ENCODE peak calls at places on chromosomes 7 and 10, in eight cellular contexts. M, P, F, T, J, C, G and U are unnamed samples. For H3K36me3, the result is how much of the 10 kb centered on the place peaks cover.

GRCh38 chr10:92689663-92690210 is at the start of gene HHEX:
- DNase-seq in M (peak), P (peak), F (peak), T (peak), J (peak), C (no peak), G (no peak), U (peak)

GRCh38 chr10:94251568-94251967 is 111.2 kb downstream of the NOC3L start:
- DNase-seq in M (no peak), P (no peak), F (no peak), T (no peak), J (no peak), C (no peak), G (no peak), U (no peak)

GRCh38 chr10:80509403-80510161 is 28.1 kb upstream of the SH2D4B start:
- DNase-seq in M (peak), P (no peak), F (peak), T (peak), J (no peak), C (no peak), G (peak), U (no peak)

GRCh38 chr10:71529203-71529537 is 132.4 kb downstream of the CDH23 start:
- DNase-seq in M (no peak), P (no peak), F (no peak), T (no peak), J (no peak), C (no peak), G (no peak), U (no peak)

GRCh38 chr10:47402681-47403301 is 18.7 kb upstream of the ZNF488 start:
- DNase-seq in M (peak), P (peak), F (peak), T (peak), J (no peak), C (no peak), G (peak), U (peak)

GRCh38 chr10:88065384-88066049 is 202.1 kb downstream of the PTEN start:
- DNase-seq in M (no peak), P (no peak), F (no peak), T (no peak), J (no peak), C (no peak), G (no peak), U (no peak)

GRCh38 chr7:152759655-152760383 is at the start of gene ACTR3B:
- DNase-seq in M (peak), P (peak), F (peak), T (peak), J (peak), C (peak), G (peak), U (peak)

GRCh38 chr10:33600381-33600780 is 265.9 kb upstream of the NRP1 start:
- DNase-seq in M (no peak), P (no peak), F (no peak), T (peak), J (no peak), C (no peak), G (no peak), U (no peak)

GRCh38 chr10:68067029-68067428 is 8.1 kb downstream of the HERC4 start:
- DNase-seq in M (no peak), P (no peak), F (no peak), T (no peak), J (no peak), C (no peak), G (no peak), U (no peak)

GRCh38 chr10:35573786-35574185 is 31.4 kb upstream of the GJD4 start:
- DNase-seq in M (no peak), P (no peak), F (no peak), T (no peak), J (no peak), C (no peak), G (no peak), U (no peak)

GRCh38 chr10:132272767-132273090 is 35.0 kb downstream of the STK32C start:
- DNase-seq in M (no peak), P (no peak), F (no peak), T (no peak), J (no peak), C (no peak), G (no peak), U (no peak)

GRCh38 chr10:47029181-47029971 is 118.1 kb downstream of the PTPN20 start:
- DNase-seq in M (peak), P (no peak), F (no peak), T (no peak), J (peak), C (no peak), G (peak), U (no peak)

GRCh38 chr10:103333934-103334520 is 16.9 kb downstream of the PCGF6 start:
- DNase-seq in M (no peak), P (peak), F (no peak), T (peak), J (no peak), C (no peak), G (no peak), U (no peak)

GRCh38 chr7:155296788-155297516 is 726 bp upstream of the INSIG1 start:
- DNase-seq in M (peak), P (peak), F (peak), T (peak), J (peak), C (peak), G (peak), U (peak)

GRCh38 chr7:41720886-41721285 is 18.0 kb upstream of the INHBA start:
- DNase-seq in M (no peak), P (no peak), F (no peak), T (no peak), J (no peak), C (no peak), G (no peak), U (no peak)

GRCh38 chr10:71854031-71854430 is 3.0 kb upstream of the PSAP start:
- DNase-seq in M (no peak), P (no peak), F (no peak), T (peak), J (no peak), C (no peak), G (no peak), U (no peak)

GRCh38 chr7:50304158-50304910 is at the start of gene IKZF1:
- DNase-seq in M (peak), P (peak), F (peak), T (no peak), J (peak), C (no peak), G (peak), U (no peak)

GRCh38 chr7:122616951-122617350 is 82.0 kb downstream of the RNF133 start:
- DNase-seq in M (no peak), P (no peak), F (no peak), T (no peak), J (no peak), C (no peak), G (no peak), U (no peak)

GRCh38 chr7:76372984-76373833 is 14.4 kb upstream of the YWHAG start:
- DNase-seq in M (no peak), P (no peak), F (no peak), T (peak), J (no peak), C (no peak), G (no peak), U (peak)

GRCh38 chr10:79027147-79028055 is 41.4 kb upstream of the ZMIZ1 start:
- DNase-seq in M (peak), P (no peak), F (no peak), T (no peak), J (peak), C (no peak), G (peak), U (no peak)

GRCh38 chr7:142539901-142540300 is 209.4 kb upstream of the PRSS1 start:
- DNase-seq in M (no peak), P (no peak), F (no peak), T (peak), J (no peak), C (no peak), G (no peak), U (no peak)

GRCh38 chr7:23211542-23211941 is 29.7 kb downstream of the NUP42 start:
- DNase-seq in M (no peak), P (no peak), F (no peak), T (no peak), J (no peak), C (no peak), G (no peak), U (no peak)

GRCh38 chr10:74852406-74852805 is 26.0 kb downstream of the KAT6B start:
- DNase-seq in M (no peak), P (no peak), F (no peak), T (no peak), J (no peak), C (no peak), G (no peak), U (no peak)

GRCh38 chr10:125121003-125121402 is 39.4 kb downstream of the CTBP2 start:
- DNase-seq in M (peak), P (no peak), F (no peak), T (no peak), J (peak), C (no peak), G (peak), U (no peak)

GRCh38 chr10:112755446-112756117 is 194.5 kb upstream of the TCF7L2 start:
- DNase-seq in M (no peak), P (peak), F (no peak), T (no peak), J (no peak), C (no peak), G (no peak), U (no peak)

GRCh38 chr10:88952647-88953111 is at the start of gene ACTA2:
- DNase-seq in M (peak), P (peak), F (peak), T (peak), J (no peak), C (no peak), G (peak), U (peak)

GRCh38 chr7:151626422-151627115 is 106.9 kb upstream of the RHEB start:
- DNase-seq in M (no peak), P (peak), F (no peak), T (no peak), J (no peak), C (no peak), G (no peak), U (no peak)

GRCh38 chr7:30523466-30523865 is 18.8 kb upstream of the GGCT start:
- DNase-seq in M (no peak), P (no peak), F (no peak), T (no peak), J (no peak), C (no peak), G (no peak), U (no peak)

GRCh38 chr10:118543714-118544400 is 51.6 kb downstream of the PRLHR start:
- DNase-seq in M (no peak), P (peak), F (peak), T (peak), J (peak), C (no peak), G (no peak), U (no peak)

GRCh38 chr7:94395141-94396041 is 696 bp downstream of the COL1A2 start:
- DNase-seq in M (peak), P (peak), F (no peak), T (peak), J (no peak), C (no peak), G (peak), U (peak)

GRCh38 chr7:41538810-41539724 is 163.8 kb downstream of the INHBA start:
- DNase-seq in M (no peak), P (no peak), F (no peak), T (peak), J (no peak), C (no peak), G (no peak), U (no peak)

GRCh38 chr7:131011437-131011752 is 277.4 kb upstream of the KLF14 start:
- DNase-seq in M (no peak), P (no peak), F (no peak), T (no peak), J (peak), C (no peak), G (no peak), U (no peak)

GRCh38 chr7:121081327-121081936 is 92.9 kb downstream of the CPED1 start:
- DNase-seq in M (no peak), P (peak), F (no peak), T (peak), J (no peak), C (no peak), G (no peak), U (no peak)

GRCh38 chr7:17155529-17155928 is 142.9 kb upstream of the AHR start:
- DNase-seq in M (no peak), P (no peak), F (no peak), T (no peak), J (no peak), C (no peak), G (no peak), U (no peak)

GRCh38 chr10:117086545-117086944 is 51.5 kb downstream of the VAX1 start:
- DNase-seq in M (no peak), P (no peak), F (no peak), T (no peak), J (no peak), C (no peak), G (no peak), U (no peak)

GRCh38 chr7:28666144-28666543 is 253.8 kb downstream of the CREB5 start:
- DNase-seq in M (no peak), P (no peak), F (no peak), T (peak), J (no peak), C (no peak), G (no peak), U (no peak)

GRCh38 chr10:15369642-15370211 is 1.4 kb downstream of the FAM171A1 start:
- DNase-seq in M (no peak), P (peak), F (peak), T (no peak), J (no peak), C (no peak), G (no peak), U (peak)

GRCh38 chr7:56115852-56116538 is at the start of gene NUPR2:
- DNase-seq in M (no peak), P (no peak), F (no peak), T (no peak), J (no peak), C (no peak), G (no peak), U (no peak)

GRCh38 chr10:44253769-44254462 is 131.0 kb downstream of the CXCL12 start:
- DNase-seq in M (no peak), P (no peak), F (peak), T (peak), J (peak), C (no peak), G (peak), U (peak)

GRCh38 chr7:37832194-37832593 is 16.2 kb upstream of the NME8 start:
- DNase-seq in M (peak), P (no peak), F (peak), T (no peak), J (peak), C (no peak), G (peak), U (peak)

GRCh38 chr10:3169271-3169670 is 3.3 kb downstream of the PITRM1 start:
- DNase-seq in M (no peak), P (no peak), F (no peak), T (no peak), J (no peak), C (no peak), G (no peak), U (no peak)

GRCh38 chr10:3165196-3165595 is 7.4 kb downstream of the PITRM1 start:
- DNase-seq in M (no peak), P (no peak), F (no peak), T (no peak), J (no peak), C (no peak), G (no peak), U (no peak)

GRCh38 chr10:3169738-3170137 is 2.8 kb downstream of the PITRM1 start:
- DNase-seq in M (no peak), P (peak), F (no peak), T (no peak), J (no peak), C (no peak), G (no peak), U (no peak)

GRCh38 chr10:3166496-3167290 is 5.9 kb downstream of the PITRM1 start:
- DNase-seq in M (no peak), P (no peak), F (no peak), T (no peak), J (no peak), C (no peak), G (no peak), U (no peak)

GRCh38 chr10:3167611-3168330 is 4.8 kb downstream of the PITRM1 start:
- DNase-seq in M (no peak), P (no peak), F (no peak), T (no peak), J (no peak), C (no peak), G (no peak), U (no peak)
- H3K36me3 ChIP-seq in M (half or more), P (under half), F (half or more), T (half or more), J (half or more), C (under half), G (half or more), U (under half)

DNA sequence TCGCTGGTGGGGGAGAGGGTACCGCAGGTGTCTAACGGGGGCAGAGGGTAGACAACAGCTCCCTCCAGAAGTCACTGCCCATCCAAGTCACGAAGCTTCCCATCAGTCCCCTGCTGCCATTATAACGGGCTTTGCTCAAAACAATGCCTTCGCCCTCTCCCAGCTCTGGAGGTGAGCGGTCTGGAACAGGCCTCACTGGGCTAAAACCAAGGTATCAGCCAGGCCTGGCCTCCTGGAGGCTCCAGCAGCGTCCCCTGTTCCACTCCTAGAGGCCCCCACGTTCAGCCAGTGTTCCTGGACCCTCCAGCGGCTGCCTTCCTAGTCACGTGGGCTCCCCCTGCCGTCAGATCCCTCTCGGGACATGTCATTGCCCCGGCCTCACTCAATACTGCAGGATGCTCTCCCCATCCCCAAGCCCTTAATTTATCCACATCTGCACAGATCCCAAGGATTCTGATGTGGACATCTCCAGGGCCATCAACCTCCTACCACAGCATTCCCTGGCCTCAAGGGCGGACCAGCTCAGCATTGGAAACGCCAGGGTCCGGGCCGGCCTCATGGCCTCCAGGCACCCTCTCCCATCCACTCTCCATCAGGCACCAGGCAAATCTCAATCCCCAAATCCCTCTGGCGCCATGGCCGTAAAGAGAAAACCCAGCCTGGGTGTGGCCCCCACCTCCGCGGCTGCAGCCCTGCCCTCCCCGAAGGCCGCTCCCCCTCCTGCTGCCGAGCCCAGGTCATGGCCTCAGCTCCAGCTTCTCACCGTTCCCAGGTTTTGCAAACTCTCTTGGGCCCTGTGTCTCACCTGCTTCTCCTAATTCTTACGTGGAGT is 104.1 kb upstream of the FAM20C start:
- DNase-seq in M (peak), P (peak), F (no peak), T (no peak), J (no peak), C (no peak), G (no peak), U (no peak)
- TF ChIP-seq CTCF in M (no peak), P (peak), F (no peak), T (no peak), J (no peak), C (no peak), G (no peak), U (no peak)

DNA sequence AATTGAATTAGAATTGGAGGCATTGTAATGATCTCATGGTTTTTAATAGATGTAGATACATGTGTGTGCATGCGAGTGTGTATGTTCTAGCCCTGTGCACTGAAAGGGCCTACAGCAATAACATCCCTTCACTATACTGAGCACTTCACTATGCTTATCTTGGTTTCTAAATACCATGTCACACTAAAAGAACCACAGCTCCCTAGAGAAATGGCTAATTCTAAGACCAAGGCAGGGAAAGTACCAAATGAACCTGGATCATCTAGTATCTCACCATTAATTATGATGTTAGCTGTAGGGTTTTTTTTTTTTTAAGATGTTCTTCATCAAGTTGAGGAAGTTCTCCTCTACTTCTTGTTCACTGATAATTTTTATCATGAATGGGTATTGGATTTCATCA is 55.1 kb downstream of the HECTD2 start:
- DNase-seq in M (no peak), P (no peak), F (no peak), T (no peak), J (no peak), C (no peak), G (no peak), U (no peak)
- H3K36me3 ChIP-seq in M (half or more), P (under half), F (half or more), T (under half), J (under half), C (under half), G (under half), U (under half)

GRCh38 chr10:5890519-5890878 is 456 bp downstream of the FBH1 start:
- DNase-seq in M (peak), P (peak), F (no peak), T (no peak), J (no peak), C (no peak), G (no peak), U (no peak)

GRCh38 chr10:5889624-5890518 is at the start of the genes ANKRD16 and FBH1:
- DNase-seq in M (peak), P (peak), F (peak), T (peak), J (peak), C (peak), G (peak), U (peak)

GRCh38 chr10:5887641-5888040 is 2.1 kb downstream of the ANKRD16 start:
- DNase-seq in M (no peak), P (no peak), F (no peak), T (no peak), J (no peak), C (no peak), G (peak), U (no peak)

GRCh38 chr10:5888352-5888751 is 1.3 kb downstream of the ANKRD16 start:
- DNase-seq in M (no peak), P (no peak), F (no peak), T (peak), J (no peak), C (no peak), G (peak), U (no peak)

DNA sequence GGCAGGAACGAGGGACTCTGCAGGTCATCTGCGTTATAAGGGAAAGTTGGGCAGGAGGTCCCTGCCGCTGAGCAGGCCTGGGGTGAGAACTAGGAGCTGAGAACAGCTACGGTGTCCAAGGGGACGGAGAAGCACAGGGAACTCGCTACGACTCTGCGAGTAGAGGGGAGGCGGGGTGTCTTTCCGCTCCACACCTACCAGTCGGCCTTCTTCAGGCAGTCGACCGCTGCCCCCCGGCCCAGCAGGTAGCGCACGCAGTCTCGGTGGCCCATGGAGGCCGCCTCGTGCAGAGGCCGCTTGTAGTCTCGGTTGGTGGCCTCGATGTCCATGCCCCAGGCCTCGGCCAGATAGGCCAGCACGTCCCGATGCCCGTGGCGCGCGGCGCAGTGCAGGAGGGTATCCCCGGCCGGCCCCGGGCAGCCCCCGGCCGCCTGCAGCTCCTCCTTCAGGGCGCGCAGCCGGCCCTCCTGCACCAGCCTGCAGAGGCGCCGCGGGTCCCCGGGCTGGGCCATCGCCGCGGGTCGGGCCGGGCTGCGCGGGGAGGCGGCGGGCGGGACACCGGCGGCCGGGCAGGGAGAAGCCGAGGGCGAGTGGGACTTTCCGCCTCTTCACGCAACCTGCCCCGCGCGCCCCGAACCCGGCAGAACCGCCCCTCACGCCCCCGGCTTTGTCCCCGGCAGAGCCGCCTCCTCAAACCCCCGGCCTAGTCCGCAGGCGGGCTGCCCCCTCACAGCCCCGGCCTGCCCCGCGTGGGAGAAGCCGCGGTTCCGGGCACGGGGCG is 660 bp downstream of the ANKRD16 start:
- DNase-seq in M (peak), P (peak), F (peak), T (no peak), J (peak), C (no peak), G (peak), U (no peak)
- TF ChIP-seq CTCF in M (no peak), P (peak), F (peak), T (peak), J (no peak), C (no peak), G (no peak), U (no peak)